ENCODE peak calls at places on chromosomes 7 and 10, in six cellular contexts. D is endothelial cell; M is CD8-positive, alpha-beta memory T cell; R is ACHN; P is HTR-8/SVneo; O is GM13976. X is an unnamed sample.

GRCh38 chr10:12663863-12664262 is 314.5 kb downstream of the CAMK1D start:
- DNase-seq in D (no peak), R (no peak), M (no peak), O (no peak), P (no peak), X (no peak)

GRCh38 chr10:18043148-18043547 is 91.4 kb downstream of the SLC39A12 start:
- DNase-seq in R (no peak), M (no peak), P (peak; percentile 19), O (no peak), D (no peak), X (no peak)

GRCh38 chr10:133130602-133131001 is 29.4 kb upstream of the KNDC1 start:
- DNase-seq in D (no peak), R (no peak), O (no peak), P (no peak), M (no peak), X (no peak)

GRCh38 chr7:32091608-32092210 is 21.5 kb upstream of the PDE1C start:
- DNase-seq in R (no peak), M (no peak), D (no peak), P (no peak), O (no peak), X (no peak)

GRCh38 chr7:95052692-95053091 is 145.3 kb downstream of the PPP1R9A start:
- DNase-seq in O (no peak), M (no peak), P (no peak), R (no peak), D (no peak), X (no peak)

GRCh38 chr10:93548376-93549071 is 17.9 kb upstream of the FFAR4 start:
- DNase-seq in R (no peak), P (peak; percentile 39), D (no peak), M (no peak), O (no peak), X (no peak)

GRCh38 chr7:5443678-5444077 is 20.0 kb upstream of the TNRC18 start:
- DNase-seq in P (no peak), R (no peak), O (no peak), D (no peak), M (no peak), X (no peak)

GRCh38 chr7:141042222-141043193 is 27.8 kb upstream of the MRPS33 start:
- DNase-seq in P (no peak), R (peak; percentile 18), M (no peak), D (no peak), O (no peak), X (no peak)

GRCh38 chr7:44087914-44088838 is 5.8 kb upstream of the POLM start:
- DNase-seq in R (no peak), M (no peak), P (peak; percentile 54), D (no peak), O (no peak), X (no peak)

GRCh38 chr10:27959093-27959715 is 39.7 kb downstream of the ODAD2 start:
- DNase-seq in M (no peak), D (no peak), P (no peak), O (no peak), R (no peak), X (no peak)

GRCh38 chr7:103347507-103348267 is at the start of gene PSMC2:
- DNase-seq in R (peak; percentile 96), P (peak; percentile 76), M (peak; percentile 67), O (peak; percentile 74), D (peak; percentile 74), X (peak; percentile 77)

GRCh38 chr10:52318822-52319464 is 4.9 kb downstream of the DKK1 start:
- DNase-seq in P (peak; percentile 67), M (no peak), D (no peak), R (peak; percentile 78), O (no peak), X (no peak)

GRCh38 chr10:130835068-130835467 is 476.5 kb downstream of the TCERG1L start:
- DNase-seq in D (no peak), P (no peak), M (no peak), R (no peak), O (no peak), X (no peak)

GRCh38 chr7:139675127-139676110 is 102.4 kb downstream of the HIPK2 start:
- DNase-seq in M (no peak), R (no peak), O (no peak), D (no peak), P (no peak), X (no peak)